ENCODE peak calls at places on chromosomes 12 and 14, in six cellular contexts. One of them, this sample, is unnamed.

GRCh38 chr12:64494998-64495729 is 43.2 kb downstream of the TBK1 start:
- DNase-seq in right atrium auricular region: no peak
- DNase-seq in adrenal gland: no peak
- DNase-seq in ovary: no peak
- DNase-seq in tibial nerve: no peak
- DNase-seq in stomach: no peak
- DNase-seq in this sample: no peak

GRCh38 chr12:24537241-24537860 is 411.6 kb downstream of the BCAT1 start:
- DNase-seq in right atrium auricular region: no peak
- DNase-seq in adrenal gland: no peak
- DNase-seq in ovary: no peak
- DNase-seq in tibial nerve: no peak
- DNase-seq in stomach: no peak
- DNase-seq in this sample: no peak

GRCh38 chr14:68814376-68815287 is 21.8 kb upstream of the ZFP36L1 start:
- DNase-seq in right atrium auricular region: peak
- DNase-seq in adrenal gland: no peak
- DNase-seq in ovary: peak
- DNase-seq in tibial nerve: peak
- DNase-seq in stomach: no peak
- DNase-seq in this sample: no peak

GRCh38 chr14:103847439-103847953 is at the start of gene PPP1R13B:
- DNase-seq in right atrium auricular region: peak
- DNase-seq in adrenal gland: peak
- DNase-seq in ovary: peak
- DNase-seq in tibial nerve: peak
- DNase-seq in stomach: peak
- DNase-seq in this sample: peak

GRCh38 chr14:84273181-84273580 is 1256.8 kb upstream of the FLRT2 start:
- DNase-seq in right atrium auricular region: no peak
- DNase-seq in adrenal gland: no peak
- DNase-seq in ovary: no peak
- DNase-seq in tibial nerve: no peak
- DNase-seq in stomach: no peak
- DNase-seq in this sample: no peak

GRCh38 chr14:74407801-74408154 is 18.2 kb downstream of the SYNDIG1L start:
- DNase-seq in right atrium auricular region: no peak
- DNase-seq in adrenal gland: no peak
- DNase-seq in ovary: no peak
- DNase-seq in tibial nerve: no peak
- DNase-seq in stomach: no peak
- DNase-seq in this sample: no peak

GRCh38 chr12:111451649-111452129 is 46.0 kb downstream of the SH2B3 start:
- DNase-seq in right atrium auricular region: peak
- DNase-seq in adrenal gland: no peak
- DNase-seq in ovary: no peak
- DNase-seq in tibial nerve: no peak
- DNase-seq in stomach: peak
- DNase-seq in this sample: no peak

GRCh38 chr12:107441906-107442305 is 243.7 kb upstream of the PWP1 start:
- DNase-seq in right atrium auricular region: no peak
- DNase-seq in adrenal gland: no peak
- DNase-seq in ovary: no peak
- DNase-seq in tibial nerve: no peak
- DNase-seq in stomach: no peak
- DNase-seq in this sample: no peak

GRCh38 chr12:99093166-99093565 is 448.1 kb downstream of the APAF1 start:
- DNase-seq in right atrium auricular region: no peak
- DNase-seq in adrenal gland: no peak
- DNase-seq in ovary: no peak
- DNase-seq in tibial nerve: no peak
- DNase-seq in stomach: no peak
- DNase-seq in this sample: no peak

GRCh38 chr12:113403435-113404415 is at the start of gene SDS:
- DNase-seq in right atrium auricular region: no peak
- DNase-seq in adrenal gland: peak
- DNase-seq in ovary: peak
- DNase-seq in tibial nerve: no peak
- DNase-seq in stomach: peak
- DNase-seq in this sample: peak

GRCh38 chr12:72365151-72365550 is 93.0 kb downstream of the TRHDE start:
- DNase-seq in right atrium auricular region: no peak
- DNase-seq in adrenal gland: no peak
- DNase-seq in ovary: no peak
- DNase-seq in tibial nerve: no peak
- DNase-seq in stomach: no peak
- DNase-seq in this sample: no peak

GRCh38 chr14:67729072-67729561 is 27.4 kb downstream of the RDH12 start:
- DNase-seq in right atrium auricular region: no peak
- DNase-seq in adrenal gland: no peak
- DNase-seq in ovary: no peak
- DNase-seq in tibial nerve: no peak
- DNase-seq in stomach: peak
- DNase-seq in this sample: no peak

GRCh38 chr12:88145567-88146347 is 3.6 kb downstream of the TMTC3 start:
- DNase-seq in right atrium auricular region: no peak
- DNase-seq in adrenal gland: no peak
- DNase-seq in ovary: no peak
- DNase-seq in tibial nerve: no peak
- DNase-seq in stomach: no peak
- DNase-seq in this sample: no peak

GRCh38 chr12:42422785-42423184 is 96.8 kb downstream of the PPHLN1 start:
- DNase-seq in right atrium auricular region: no peak
- DNase-seq in adrenal gland: no peak
- DNase-seq in ovary: no peak
- DNase-seq in tibial nerve: no peak
- DNase-seq in stomach: no peak
- DNase-seq in this sample: no peak

GRCh38 chr14:93978735-93979134 is 2.4 kb upstream of the ASB2 start:
- DNase-seq in right atrium auricular region: no peak
- DNase-seq in adrenal gland: no peak
- DNase-seq in ovary: no peak
- DNase-seq in tibial nerve: no peak
- DNase-seq in stomach: no peak
- DNase-seq in this sample: no peak

GRCh38 chr12:104957388-104958008 is 592 bp downstream of the SLC41A2 start:
- DNase-seq in right atrium auricular region: no peak
- DNase-seq in adrenal gland: no peak
- DNase-seq in ovary: no peak
- DNase-seq in tibial nerve: no peak
- DNase-seq in stomach: peak
- DNase-seq in this sample: no peak

GRCh38 chr14:68487805-68488590 is 304.9 kb downstream of the ZFP36L1 start:
- DNase-seq in right atrium auricular region: no peak
- DNase-seq in adrenal gland: no peak
- DNase-seq in ovary: no peak
- DNase-seq in tibial nerve: no peak
- DNase-seq in stomach: no peak
- DNase-seq in this sample: no peak

GRCh38 chr12:8844665-8845064 is 22.2 kb downstream of the A2ML1 start:
- DNase-seq in right atrium auricular region: no peak
- DNase-seq in adrenal gland: peak
- DNase-seq in ovary: peak
- DNase-seq in tibial nerve: peak
- DNase-seq in stomach: peak
- DNase-seq in this sample: peak

GRCh38 chr14:33218030-33218429 is 279.4 kb downstream of the NPAS3 start:
- DNase-seq in right atrium auricular region: no peak
- DNase-seq in adrenal gland: no peak
- DNase-seq in ovary: no peak
- DNase-seq in tibial nerve: no peak
- DNase-seq in stomach: no peak
- DNase-seq in this sample: no peak
- TF ChIP-seq CTCF in right atrium auricular region: no peak
- TF ChIP-seq CTCF in adrenal gland: no peak
- TF ChIP-seq CTCF in ovary: no peak
- TF ChIP-seq CTCF in tibial nerve: no peak
- TF ChIP-seq CTCF in stomach: no peak
- TF ChIP-seq CTCF in this sample: no peak

DNA sequence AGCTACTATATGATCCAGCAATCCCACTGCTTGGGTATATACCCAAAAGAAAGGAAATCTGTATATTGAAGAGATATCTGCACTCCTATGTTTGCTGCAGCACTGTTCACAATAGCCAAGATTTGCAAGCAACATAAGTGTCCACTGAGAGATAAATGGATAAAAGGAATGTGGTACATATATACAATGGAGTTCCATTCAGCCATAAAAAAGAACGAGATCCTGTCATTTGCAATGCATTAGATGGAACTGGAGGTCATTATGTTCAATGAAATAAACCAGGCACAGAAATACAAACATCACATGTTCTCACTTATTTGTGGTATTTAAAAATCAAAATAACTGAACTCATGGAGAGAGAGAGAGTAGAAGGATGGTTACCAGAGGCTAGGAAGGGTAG is 116.6 kb downstream of the HELB start:
- DNase-seq in right atrium auricular region: no peak
- DNase-seq in adrenal gland: no peak
- DNase-seq in ovary: no peak
- DNase-seq in tibial nerve: no peak
- DNase-seq in stomach: no peak
- DNase-seq in this sample: no peak
- H3K27ac ChIP-seq in right atrium auricular region: no peak
- H3K27ac ChIP-seq in adrenal gland: no peak
- H3K27ac ChIP-seq in ovary: no peak
- H3K27ac ChIP-seq in tibial nerve: no peak
- H3K27ac ChIP-seq in stomach: no peak
- H3K27ac ChIP-seq in this sample: no peak

GRCh38 chr12:47758834-47759690 is at the start of gene RAPGEF3:
- DNase-seq in right atrium auricular region: peak
- DNase-seq in adrenal gland: peak
- DNase-seq in ovary: peak
- DNase-seq in tibial nerve: peak
- DNase-seq in stomach: peak
- DNase-seq in this sample: peak
- TF ChIP-seq CTCF in right atrium auricular region: peak
- TF ChIP-seq CTCF in adrenal gland: peak
- TF ChIP-seq CTCF in ovary: peak
- TF ChIP-seq CTCF in tibial nerve: peak
- TF ChIP-seq CTCF in stomach: peak
- TF ChIP-seq CTCF in this sample: peak

GRCh38 chr12:59322473-59322872 is 273.4 kb upstream of the SLC16A7 start:
- DNase-seq in right atrium auricular region: no peak
- DNase-seq in adrenal gland: no peak
- DNase-seq in ovary: no peak
- DNase-seq in tibial nerve: no peak
- DNase-seq in stomach: peak
- DNase-seq in this sample: peak
- H3K27ac ChIP-seq in right atrium auricular region: no peak
- H3K27ac ChIP-seq in adrenal gland: no peak
- H3K27ac ChIP-seq in ovary: no peak
- H3K27ac ChIP-seq in tibial nerve: no peak
- H3K27ac ChIP-seq in stomach: no peak
- H3K27ac ChIP-seq in this sample: peak

DNA sequence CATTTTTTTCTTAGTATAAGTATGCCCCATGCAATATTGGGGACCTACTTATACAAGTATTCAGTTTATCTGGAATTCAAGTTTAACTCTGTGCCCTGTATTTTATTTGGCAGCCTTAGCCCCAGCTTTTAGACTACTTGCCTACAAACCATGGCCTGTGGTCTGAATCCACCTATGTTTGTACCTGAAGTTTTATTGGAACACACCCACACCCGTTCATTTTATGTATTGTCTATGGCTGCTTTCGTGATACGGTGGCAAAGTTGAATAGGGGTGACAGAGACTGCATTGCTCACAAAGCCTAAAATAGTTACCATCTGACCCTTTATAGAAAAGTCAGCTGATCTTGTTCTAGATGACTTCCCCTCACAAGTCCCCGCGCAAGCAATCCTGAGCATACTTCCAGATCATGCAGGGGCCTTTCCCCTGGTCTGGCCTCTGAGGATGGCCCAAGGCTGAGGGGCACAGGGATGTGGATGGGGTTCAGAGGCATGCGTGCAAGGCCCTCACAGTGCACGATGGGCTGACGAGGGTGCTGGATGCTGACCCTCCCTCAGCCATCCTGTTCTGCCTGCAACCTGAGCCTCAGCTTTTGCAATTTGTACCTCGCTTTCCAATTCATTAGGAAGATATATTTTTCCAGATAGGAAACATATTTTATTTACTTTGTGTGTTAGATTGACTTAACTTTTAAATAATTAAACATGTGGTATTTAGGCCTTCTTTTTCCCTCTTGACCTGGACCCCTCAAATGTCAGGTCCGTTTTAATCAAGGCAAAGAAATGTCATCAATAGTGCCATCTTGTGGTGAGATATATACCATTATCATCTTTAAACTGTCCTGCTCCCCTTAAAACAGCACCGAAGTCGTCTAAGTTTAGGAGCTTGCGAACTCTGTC is 527.3 kb upstream of the CCDC196 start:
- DNase-seq in right atrium auricular region: no peak
- DNase-seq in adrenal gland: no peak
- DNase-seq in ovary: no peak
- DNase-seq in tibial nerve: no peak
- DNase-seq in stomach: no peak
- DNase-seq in this sample: no peak
- TF ChIP-seq CTCF in right atrium auricular region: peak
- TF ChIP-seq CTCF in adrenal gland: peak
- TF ChIP-seq CTCF in ovary: no peak
- TF ChIP-seq CTCF in tibial nerve: peak
- TF ChIP-seq CTCF in stomach: peak
- TF ChIP-seq CTCF in this sample: peak

GRCh38 chr14:32397871-32398640 is 69.0 kb downstream of the AKAP6 start:
- DNase-seq in right atrium auricular region: no peak
- DNase-seq in adrenal gland: no peak
- DNase-seq in ovary: no peak
- DNase-seq in tibial nerve: no peak
- DNase-seq in stomach: no peak
- DNase-seq in this sample: no peak
- H3K27ac ChIP-seq in right atrium auricular region: no peak
- H3K27ac ChIP-seq in adrenal gland: no peak
- H3K27ac ChIP-seq in ovary: no peak
- H3K27ac ChIP-seq in tibial nerve: no peak
- H3K27ac ChIP-seq in stomach: no peak
- H3K27ac ChIP-seq in this sample: no peak

GRCh38 chr14:89015016-89015415 is 190.6 kb downstream of the TTC8 start:
- DNase-seq in right atrium auricular region: no peak
- DNase-seq in adrenal gland: no peak
- DNase-seq in ovary: no peak
- DNase-seq in tibial nerve: no peak
- DNase-seq in stomach: no peak
- DNase-seq in this sample: no peak
- TF ChIP-seq CTCF in right atrium auricular region: no peak
- TF ChIP-seq CTCF in adrenal gland: no peak
- TF ChIP-seq CTCF in ovary: no peak
- TF ChIP-seq CTCF in tibial nerve: no peak
- TF ChIP-seq CTCF in stomach: no peak
- TF ChIP-seq CTCF in this sample: no peak